ENCODE peak calls at places on chromosomes 16 and 17, in ten cellular contexts. One of them, this sample, is unnamed.

GRCh38 chr17:77859035-77859360 is 99.5 kb upstream of the TNRC6C start:
- DNase-seq in KBM-7: no peak
- DNase-seq in adrenal gland: no peak
- DNase-seq in H54: no peak
- DNase-seq in RWPE2: no peak
- DNase-seq in RWPE1: no peak
- DNase-seq in fibroblast of the conjunctiva: no peak
- DNase-seq in GDM1: no peak
- DNase-seq in HuH-7.5: no peak
- DNase-seq in NCI-H1092 treated with DMSO at 0.1 percent for 48 hours: no peak
- DNase-seq in this sample: no peak

GRCh38 chr17:48729335-48730239 is 1.0 kb upstream of the HOXB13 start:
- DNase-seq in NCI-H1092 treated with DMSO at 0.1 percent for 48 hours: no peak
- DNase-seq in GDM1: no peak
- DNase-seq in KBM-7: no peak
- DNase-seq in RWPE2: peak
- DNase-seq in HuH-7.5: no peak
- DNase-seq in H54: no peak
- DNase-seq in adrenal gland: no peak
- DNase-seq in RWPE1: no peak
- DNase-seq in fibroblast of the conjunctiva: no peak
- DNase-seq in this sample: no peak

GRCh38 chr16:27318399-27319256 is 4.9 kb downstream of the IL4R start:
- DNase-seq in HuH-7.5: no peak
- DNase-seq in fibroblast of the conjunctiva: peak
- DNase-seq in RWPE1: peak
- DNase-seq in adrenal gland: peak
- DNase-seq in KBM-7: peak
- DNase-seq in H54: no peak
- DNase-seq in RWPE2: peak
- DNase-seq in NCI-H1092 treated with DMSO at 0.1 percent for 48 hours: no peak
- DNase-seq in GDM1: peak
- DNase-seq in this sample: no peak

GRCh38 chr16:21263640-21264211 is 14.4 kb downstream of the CRYM start:
- DNase-seq in GDM1: no peak
- DNase-seq in adrenal gland: peak
- DNase-seq in NCI-H1092 treated with DMSO at 0.1 percent for 48 hours: peak
- DNase-seq in KBM-7: no peak
- DNase-seq in RWPE2: no peak
- DNase-seq in fibroblast of the conjunctiva: peak
- DNase-seq in H54: no peak
- DNase-seq in HuH-7.5: no peak
- DNase-seq in RWPE1: no peak
- DNase-seq in this sample: no peak

GRCh38 chr17:9987779-9988585 is 82.9 kb upstream of the RCVRN start:
- DNase-seq in adrenal gland: no peak
- DNase-seq in GDM1: no peak
- DNase-seq in H54: peak
- DNase-seq in RWPE1: peak
- DNase-seq in RWPE2: no peak
- DNase-seq in HuH-7.5: peak
- DNase-seq in NCI-H1092 treated with DMSO at 0.1 percent for 48 hours: no peak
- DNase-seq in fibroblast of the conjunctiva: peak
- DNase-seq in KBM-7: peak
- DNase-seq in this sample: no peak

GRCh38 chr16:15856901-15857778 is at the start of gene MYH11:
- DNase-seq in GDM1: no peak
- DNase-seq in HuH-7.5: no peak
- DNase-seq in RWPE2: no peak
- DNase-seq in H54: no peak
- DNase-seq in RWPE1: no peak
- DNase-seq in KBM-7: no peak
- DNase-seq in fibroblast of the conjunctiva: no peak
- DNase-seq in NCI-H1092 treated with DMSO at 0.1 percent for 48 hours: no peak
- DNase-seq in adrenal gland: no peak
- DNase-seq in this sample: no peak

GRCh38 chr17:18370761-18371160 is 6.8 kb upstream of the EVPLL start:
- DNase-seq in RWPE1: no peak
- DNase-seq in GDM1: no peak
- DNase-seq in H54: no peak
- DNase-seq in adrenal gland: no peak
- DNase-seq in NCI-H1092 treated with DMSO at 0.1 percent for 48 hours: no peak
- DNase-seq in RWPE2: no peak
- DNase-seq in HuH-7.5: no peak
- DNase-seq in KBM-7: no peak
- DNase-seq in fibroblast of the conjunctiva: no peak
- DNase-seq in this sample: no peak

GRCh38 chr16:47036201-47036600 is 62.7 kb upstream of the DNAJA2 start:
- DNase-seq in GDM1: no peak
- DNase-seq in KBM-7: no peak
- DNase-seq in HuH-7.5: no peak
- DNase-seq in adrenal gland: no peak
- DNase-seq in RWPE1: no peak
- DNase-seq in NCI-H1092 treated with DMSO at 0.1 percent for 48 hours: no peak
- DNase-seq in H54: no peak
- DNase-seq in fibroblast of the conjunctiva: no peak
- DNase-seq in RWPE2: no peak
- DNase-seq in this sample: no peak

GRCh38 chr16:72992142-72992601 is 55.8 kb downstream of the ZFHX3 start:
- DNase-seq in fibroblast of the conjunctiva: no peak
- DNase-seq in GDM1: no peak
- DNase-seq in HuH-7.5: no peak
- DNase-seq in KBM-7: no peak
- DNase-seq in RWPE1: no peak
- DNase-seq in H54: no peak
- DNase-seq in NCI-H1092 treated with DMSO at 0.1 percent for 48 hours: no peak
- DNase-seq in RWPE2: peak
- DNase-seq in adrenal gland: no peak
- DNase-seq in this sample: no peak

GRCh38 chr17:296382-296781 is 56.2 kb downstream of the RPH3AL start:
- DNase-seq in RWPE2: peak
- DNase-seq in RWPE1: no peak
- DNase-seq in adrenal gland: no peak
- DNase-seq in HuH-7.5: no peak
- DNase-seq in H54: no peak
- DNase-seq in GDM1: no peak
- DNase-seq in KBM-7: no peak
- DNase-seq in NCI-H1092 treated with DMSO at 0.1 percent for 48 hours: no peak
- DNase-seq in fibroblast of the conjunctiva: no peak
- DNase-seq in this sample: no peak

GRCh38 chr17:76027159-76027839 is at the start of gene EVPL:
- DNase-seq in HuH-7.5: no peak
- DNase-seq in NCI-H1092 treated with DMSO at 0.1 percent for 48 hours: no peak
- DNase-seq in fibroblast of the conjunctiva: no peak
- DNase-seq in RWPE2: peak
- DNase-seq in GDM1: no peak
- DNase-seq in KBM-7: no peak
- DNase-seq in adrenal gland: no peak
- DNase-seq in RWPE1: peak
- DNase-seq in H54: no peak
- DNase-seq in this sample: no peak

GRCh38 chr17:34451313-34451712 is 88.3 kb upstream of the CCL1 start:
- DNase-seq in adrenal gland: no peak
- DNase-seq in KBM-7: no peak
- DNase-seq in HuH-7.5: no peak
- DNase-seq in RWPE2: no peak
- DNase-seq in GDM1: no peak
- DNase-seq in RWPE1: no peak
- DNase-seq in NCI-H1092 treated with DMSO at 0.1 percent for 48 hours: no peak
- DNase-seq in H54: no peak
- DNase-seq in fibroblast of the conjunctiva: no peak
- DNase-seq in this sample: no peak

GRCh38 chr16:9003763-9004162 is 40.1 kb upstream of the USP7 start:
- DNase-seq in NCI-H1092 treated with DMSO at 0.1 percent for 48 hours: no peak
- DNase-seq in KBM-7: no peak
- DNase-seq in H54: no peak
- DNase-seq in HuH-7.5: no peak
- DNase-seq in RWPE2: no peak
- DNase-seq in adrenal gland: no peak
- DNase-seq in RWPE1: no peak
- DNase-seq in GDM1: no peak
- DNase-seq in fibroblast of the conjunctiva: no peak
- DNase-seq in this sample: no peak

GRCh38 chr17:79654350-79654959 is 43.6 kb upstream of the RBFOX3 start:
- DNase-seq in HuH-7.5: no peak
- DNase-seq in KBM-7: no peak
- DNase-seq in RWPE2: no peak
- DNase-seq in GDM1: no peak
- DNase-seq in NCI-H1092 treated with DMSO at 0.1 percent for 48 hours: no peak
- DNase-seq in fibroblast of the conjunctiva: no peak
- DNase-seq in RWPE1: no peak
- DNase-seq in adrenal gland: no peak
- DNase-seq in H54: no peak
- DNase-seq in this sample: no peak

GRCh38 chr16:75272097-75272548 is 20.7 kb upstream of the BCAR1 start:
- DNase-seq in RWPE1: no peak
- DNase-seq in HuH-7.5: no peak
- DNase-seq in RWPE2: no peak
- DNase-seq in fibroblast of the conjunctiva: no peak
- DNase-seq in NCI-H1092 treated with DMSO at 0.1 percent for 48 hours: no peak
- DNase-seq in adrenal gland: no peak
- DNase-seq in GDM1: no peak
- DNase-seq in KBM-7: peak
- DNase-seq in H54: no peak
- DNase-seq in this sample: no peak

GRCh38 chr17:1764274-1764673 is 2.4 kb downstream of the SERPINF1 start:
- DNase-seq in RWPE2: no peak
- DNase-seq in NCI-H1092 treated with DMSO at 0.1 percent for 48 hours: no peak
- DNase-seq in HuH-7.5: no peak
- DNase-seq in adrenal gland: peak
- DNase-seq in KBM-7: peak
- DNase-seq in fibroblast of the conjunctiva: peak
- DNase-seq in H54: no peak
- DNase-seq in RWPE1: no peak
- DNase-seq in GDM1: peak
- DNase-seq in this sample: peak

GRCh38 chr16:1481906-1482835 is 6.6 kb downstream of the PTX4 start:
- DNase-seq in RWPE2: no peak
- DNase-seq in adrenal gland: no peak
- DNase-seq in H54: no peak
- DNase-seq in GDM1: no peak
- DNase-seq in HuH-7.5: no peak
- DNase-seq in RWPE1: no peak
- DNase-seq in NCI-H1092 treated with DMSO at 0.1 percent for 48 hours: no peak
- DNase-seq in KBM-7: no peak
- DNase-seq in fibroblast of the conjunctiva: no peak
- DNase-seq in this sample: no peak

GRCh38 chr17:57927048-57927723 is 28.0 kb downstream of the CUEDC1 start:
- DNase-seq in GDM1: no peak
- DNase-seq in RWPE2: no peak
- DNase-seq in fibroblast of the conjunctiva: peak
- DNase-seq in KBM-7: no peak
- DNase-seq in RWPE1: peak
- DNase-seq in NCI-H1092 treated with DMSO at 0.1 percent for 48 hours: peak
- DNase-seq in H54: no peak
- DNase-seq in adrenal gland: no peak
- DNase-seq in HuH-7.5: peak
- DNase-seq in this sample: no peak

GRCh38 chr16:13060932-13061331 is 159.5 kb downstream of the SHISA9 start:
- DNase-seq in H54: no peak
- DNase-seq in RWPE2: no peak
- DNase-seq in HuH-7.5: no peak
- DNase-seq in KBM-7: no peak
- DNase-seq in adrenal gland: no peak
- DNase-seq in RWPE1: no peak
- DNase-seq in fibroblast of the conjunctiva: no peak
- DNase-seq in NCI-H1092 treated with DMSO at 0.1 percent for 48 hours: no peak
- DNase-seq in GDM1: no peak
- DNase-seq in this sample: no peak

GRCh38 chr16:4261557-4262172 is 11.2 kb downstream of the TFAP4 start:
- DNase-seq in RWPE1: no peak
- DNase-seq in H54: no peak
- DNase-seq in HuH-7.5: peak
- DNase-seq in fibroblast of the conjunctiva: no peak
- DNase-seq in NCI-H1092 treated with DMSO at 0.1 percent for 48 hours: no peak
- DNase-seq in KBM-7: peak
- DNase-seq in GDM1: peak
- DNase-seq in RWPE2: no peak
- DNase-seq in adrenal gland: no peak
- DNase-seq in this sample: peak

GRCh38 chr17:80539022-80539421 is 5.6 kb upstream of the RPTOR start:
- DNase-seq in H54: no peak
- DNase-seq in RWPE1: no peak
- DNase-seq in KBM-7: peak
- DNase-seq in adrenal gland: no peak
- DNase-seq in NCI-H1092 treated with DMSO at 0.1 percent for 48 hours: no peak
- DNase-seq in GDM1: peak
- DNase-seq in fibroblast of the conjunctiva: no peak
- DNase-seq in RWPE2: no peak
- DNase-seq in HuH-7.5: no peak
- DNase-seq in this sample: no peak

GRCh38 chr17:7314719-7315569 is at the start of gene GPS2:
- DNase-seq in KBM-7: peak
- DNase-seq in RWPE2: peak
- DNase-seq in HuH-7.5: peak
- DNase-seq in NCI-H1092 treated with DMSO at 0.1 percent for 48 hours: peak
- DNase-seq in GDM1: peak
- DNase-seq in adrenal gland: peak
- DNase-seq in RWPE1: peak
- DNase-seq in fibroblast of the conjunctiva: peak
- DNase-seq in H54: peak
- DNase-seq in this sample: peak

GRCh38 chr16:71738820-71739219 is 14.3 kb upstream of the PHLPP2 start:
- DNase-seq in NCI-H1092 treated with DMSO at 0.1 percent for 48 hours: no peak
- DNase-seq in adrenal gland: no peak
- DNase-seq in H54: no peak
- DNase-seq in KBM-7: no peak
- DNase-seq in HuH-7.5: peak
- DNase-seq in RWPE1: no peak
- DNase-seq in fibroblast of the conjunctiva: no peak
- DNase-seq in GDM1: no peak
- DNase-seq in RWPE2: no peak
- DNase-seq in this sample: no peak

GRCh38 chr17:65228734-65229390 is 91.7 kb downstream of the RGS9 start:
- DNase-seq in HuH-7.5: no peak
- DNase-seq in adrenal gland: no peak
- DNase-seq in H54: no peak
- DNase-seq in RWPE1: no peak
- DNase-seq in NCI-H1092 treated with DMSO at 0.1 percent for 48 hours: peak
- DNase-seq in KBM-7: peak
- DNase-seq in RWPE2: no peak
- DNase-seq in fibroblast of the conjunctiva: no peak
- DNase-seq in GDM1: peak
- DNase-seq in this sample: no peak

GRCh38 chr17:5364156-5364555 is 55.3 kb downstream of the NUP88 start:
- DNase-seq in RWPE1: peak
- DNase-seq in H54: no peak
- DNase-seq in fibroblast of the conjunctiva: no peak
- DNase-seq in RWPE2: no peak
- DNase-seq in KBM-7: no peak
- DNase-seq in adrenal gland: no peak
- DNase-seq in NCI-H1092 treated with DMSO at 0.1 percent for 48 hours: no peak
- DNase-seq in GDM1: no peak
- DNase-seq in HuH-7.5: no peak
- DNase-seq in this sample: no peak

GRCh38 chr17:68172461-68172954 is 75.3 kb upstream of the AMZ2 start:
- DNase-seq in H54: no peak
- DNase-seq in KBM-7: peak
- DNase-seq in HuH-7.5: peak
- DNase-seq in adrenal gland: peak
- DNase-seq in NCI-H1092 treated with DMSO at 0.1 percent for 48 hours: peak
- DNase-seq in RWPE1: peak
- DNase-seq in fibroblast of the conjunctiva: peak
- DNase-seq in GDM1: peak
- DNase-seq in RWPE2: no peak
- DNase-seq in this sample: peak

GRCh38 chr16:11551842-11552241 is 34.9 kb downstream of the LITAF start:
- DNase-seq in fibroblast of the conjunctiva: no peak
- DNase-seq in HuH-7.5: no peak
- DNase-seq in NCI-H1092 treated with DMSO at 0.1 percent for 48 hours: no peak
- DNase-seq in H54: no peak
- DNase-seq in adrenal gland: no peak
- DNase-seq in KBM-7: no peak
- DNase-seq in GDM1: peak
- DNase-seq in RWPE2: no peak
- DNase-seq in RWPE1: no peak
- DNase-seq in this sample: no peak

GRCh38 chr16:69481901-69482341 is 57.5 kb downstream of the CYB5B start:
- DNase-seq in RWPE1: peak
- DNase-seq in adrenal gland: peak
- DNase-seq in KBM-7: peak
- DNase-seq in RWPE2: no peak
- DNase-seq in fibroblast of the conjunctiva: peak
- DNase-seq in HuH-7.5: no peak
- DNase-seq in NCI-H1092 treated with DMSO at 0.1 percent for 48 hours: peak
- DNase-seq in GDM1: no peak
- DNase-seq in H54: no peak
- DNase-seq in this sample: no peak

This sample was measured in T-helper 17 cell.